ENCODE peak calls at places on chromosomes 4 and X, in six cellular contexts. U, V, I, L, M and Q are unnamed samples.

GRCh38 chrX:12789976-12790375 is 1.2 kb upstream of the PRPS2 start:
- DNase-seq in L (no peak), M (no peak), U (no peak), I (no peak), V (no peak), Q (no peak)

GRCh38 chr4:108443585-108443984 is 176.8 kb upstream of the RPL34 start:
- DNase-seq in L (no peak), U (no peak), V (no peak), I (no peak), M (peak; percentile 38), Q (no peak)

GRCh38 chrX:69182818-69183375 is 17.6 kb upstream of the PJA1 start:
- DNase-seq in I (no peak), M (no peak), U (no peak), L (no peak), V (no peak), Q (no peak)

GRCh38 chrX:69119122-69119521 is 46.1 kb downstream of the PJA1 start:
- DNase-seq in I (no peak), V (no peak), M (peak; percentile 5), U (no peak), L (peak; percentile 38), Q (no peak)

GRCh38 chr4:158938462-158939044 is 164.3 kb upstream of the RAPGEF2 start:
- DNase-seq in U (no peak), V (no peak), M (no peak), L (peak; percentile 17), I (no peak), Q (no peak)

GRCh38 chrX:110600745-110601310 is 194.8 kb downstream of the CHRDL1 start:
- DNase-seq in U (no peak), V (no peak), L (no peak), I (peak; percentile 42), M (no peak), Q (no peak)

GRCh38 chr4:102564399-102564921 is 63.3 kb downstream of the NFKB1 start:
- DNase-seq in V (no peak), U (no peak), L (no peak), I (no peak), M (no peak), Q (peak; percentile 56)

GRCh38 chr4:169098054-169098896 is 88.2 kb upstream of the CBR4 start:
- DNase-seq in L (no peak), U (no peak), I (no peak), V (no peak), M (no peak), Q (no peak)

GRCh38 chr4:88759039-88759631 is 61.5 kb upstream of the NAP1L5 start:
- DNase-seq in V (no peak), I (no peak), M (no peak), U (no peak), L (peak; percentile 64), Q (no peak)

GRCh38 chrX:15853586-15854079 is 980 bp downstream of the AP1S2 start:
- DNase-seq in I (no peak), U (no peak), M (peak; percentile 4), V (no peak), L (no peak), Q (no peak)

GRCh38 chr4:84803720-84804119 is 162.8 kb downstream of the WDFY3 start:
- DNase-seq in V (no peak), I (no peak), M (no peak), L (no peak), U (no peak), Q (no peak)

GRCh38 chr4:83387922-83388676 is 53.5 kb upstream of the HPSE start:
- DNase-seq in L (peak; percentile 40), V (no peak), U (no peak), I (no peak), M (peak; percentile 71), Q (no peak)

GRCh38 chr4:10061650-10062415 is 40.5 kb upstream of the SLC2A9 start:
- DNase-seq in U (no peak), V (no peak), M (no peak), I (no peak), L (no peak), Q (no peak)

GRCh38 chrX:39491548-39492297 is 606.0 kb downstream of the BCOR start:
- DNase-seq in V (no peak), M (no peak), L (no peak), U (peak; percentile 38), I (no peak), Q (no peak)

GRCh38 chr4:186557486-186557885 is 2.1 kb upstream of the MTNR1A start:
- DNase-seq in I (peak; percentile 69), L (no peak), U (no peak), M (no peak), V (no peak), Q (no peak)

GRCh38 chr4:152936446-152937279 is 540 bp downstream of the FHDC1 start:
- DNase-seq in U (peak; percentile 77), M (peak; percentile 13), I (no peak), L (peak; percentile 91), V (peak; percentile 24), Q (peak; percentile 17)

GRCh38 chrX:2507904-2508630 is 7.3 kb upstream of the DHRSX start:
- DNase-seq in I (no peak), M (no peak), U (no peak), V (no peak), L (no peak), Q (no peak)

GRCh38 chr4:150264595-150265141 is 186.4 kb downstream of the DCLK2 start:
- DNase-seq in I (no peak), U (no peak), M (no peak), L (no peak), V (no peak), Q (no peak)

GRCh38 chr4:177964693-177965168 is 522.5 kb upstream of the AGA start:
- DNase-seq in I (no peak), V (no peak), M (no peak), U (no peak), L (no peak), Q (no peak)

GRCh38 chr4:123777297-123777859 is 380.8 kb downstream of the SPRY1 start:
- DNase-seq in V (no peak), I (no peak), U (no peak), M (no peak), L (no peak), Q (no peak)

GRCh38 chr4:110737931-110738330 is 115.1 kb upstream of the PITX2 start:
- DNase-seq in M (no peak), V (no peak), I (no peak), L (no peak), U (no peak), Q (no peak)

GRCh38 chrX:48696301-48697181 is at the start of gene SUV39H1:
- DNase-seq in L (peak; percentile 82), U (peak; percentile 92), I (peak; percentile 86), V (peak; percentile 88), M (peak; percentile 88), Q (peak; percentile 86)

GRCh38 chrX:20263474-20263873 is 3.2 kb downstream of the RPS6KA3 start:
- DNase-seq in M (no peak), I (no peak), L (no peak), V (no peak), U (no peak), Q (no peak)

GRCh38 chr4:4590496-4590895 is 48.6 kb upstream of the STX18 start:
- DNase-seq in I (no peak), L (no peak), U (no peak), V (no peak), M (no peak), Q (peak; percentile 64)

GRCh38 chr4:22522706-22523501 is 7.0 kb upstream of the ADGRA3 start:
- DNase-seq in U (no peak), L (peak; percentile 32), I (no peak), V (no peak), M (no peak), Q (no peak)

DNA sequence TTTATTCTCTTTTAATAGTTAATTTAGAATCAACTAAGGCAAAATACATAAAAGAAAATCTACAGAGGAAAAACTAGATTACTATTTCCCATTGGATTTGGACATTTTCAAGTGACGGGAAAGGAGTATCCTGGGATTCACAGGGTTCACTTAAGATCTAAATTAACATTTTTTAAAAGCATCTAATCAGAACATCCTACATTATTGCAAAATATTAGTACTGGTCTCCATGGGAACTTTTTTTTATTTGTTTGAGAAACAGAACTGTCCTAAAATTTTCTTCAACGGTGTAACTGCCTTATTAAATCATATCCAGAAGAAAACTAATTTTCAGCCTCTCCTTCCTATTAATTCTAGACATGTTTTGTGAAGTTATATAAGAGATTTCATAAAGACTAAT is 69.7 kb downstream of the METTL14 start:
- DNase-seq in I (no peak), U (no peak), L (no peak), V (no peak), M (no peak), Q (no peak)
- H3K36me3 ChIP-seq in I (peaks cover 63% of the 10 kb centered on the region), U (no peaks in the 10 kb centered on the region), L (peaks cover 24% of the 10 kb centered on the region), V (peaks cover 86% of the 10 kb centered on the region), M (peaks cover 42% of the 10 kb centered on the region), Q (peaks cover 50% of the 10 kb centered on the region)

DNA sequence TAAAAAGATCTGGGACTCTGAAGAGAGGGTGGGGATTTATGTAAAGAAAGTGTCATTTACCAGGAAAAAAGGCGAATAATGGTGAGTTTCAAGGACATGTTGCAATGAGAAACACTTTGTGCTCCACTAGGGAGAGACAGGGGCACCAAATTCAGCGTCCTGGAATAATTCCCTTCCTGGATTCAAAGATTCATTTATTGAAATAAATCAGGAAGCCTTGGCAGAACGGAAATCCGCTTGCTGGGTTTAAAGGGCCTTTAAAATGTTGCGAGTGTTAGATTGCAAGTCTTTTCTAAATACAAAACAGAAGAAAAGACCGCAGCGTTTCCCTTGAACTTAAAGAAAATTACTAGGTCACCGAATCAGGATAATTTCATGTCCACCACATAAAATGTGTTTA is 3.8 kb upstream of the ZIC3 start:
- DNase-seq in M (no peak), V (no peak), I (no peak), U (no peak), L (no peak), Q (no peak)
- H3K4me3 ChIP-seq in M (no peak overlapping the region), V (no peak overlapping the region), I (no peak overlapping the region), U (no peak overlapping the region), L (peak overlapping the region; percentile 60), Q (no peak overlapping the region)

GRCh38 chr4:40890199-40890598 is 140.4 kb downstream of the NSUN7 start:
- DNase-seq in U (no peak), I (no peak), L (no peak), M (no peak), V (no peak), Q (no peak)

GRCh38 chr4:40888916-40889315 is 139.2 kb downstream of the NSUN7 start:
- DNase-seq in U (no peak), M (no peak), L (no peak), I (no peak), V (no peak), Q (no peak)

GRCh38 chr4:40887690-40888089 is 137.9 kb downstream of the NSUN7 start:
- DNase-seq in U (no peak), L (no peak), I (no peak), V (no peak), M (no peak), Q (no peak)

GRCh38 chr4:40886931-40887330 is 137.2 kb downstream of the NSUN7 start:
- DNase-seq in I (no peak), L (no peak), M (no peak), V (no peak), U (no peak), Q (no peak)

GRCh38 chr4:40890764-40891163 is 141.0 kb downstream of the NSUN7 start:
- DNase-seq in V (no peak), U (no peak), I (no peak), L (no peak), M (no peak), Q (no peak)
- H3K36me3 ChIP-seq in V (peaks cover 55% of the 10 kb centered on the region), U (no peaks in the 10 kb centered on the region), I (no peaks in the 10 kb centered on the region), L (no peaks in the 10 kb centered on the region), M (no peaks in the 10 kb centered on the region), Q (no peaks in the 10 kb centered on the region)

DNA sequence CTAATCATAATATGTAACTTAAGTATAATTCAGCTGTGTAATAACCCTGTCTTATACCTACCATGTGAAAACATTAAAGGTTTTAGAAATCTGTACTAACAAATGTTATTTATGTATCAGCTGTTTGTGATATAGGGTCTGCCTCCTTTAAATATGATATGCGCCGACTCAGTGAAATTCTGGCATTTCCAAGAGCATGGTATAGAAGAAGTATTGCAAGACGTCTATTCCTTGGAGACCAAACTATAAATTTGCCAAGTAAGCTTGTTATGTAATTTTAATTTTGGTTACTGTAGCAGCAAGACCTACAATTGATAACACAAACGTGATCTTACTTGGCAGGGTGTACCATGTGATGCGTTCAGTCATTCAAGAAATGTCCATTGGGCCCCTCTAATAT is 32.3 kb upstream of the ADAD1 start:
- DNase-seq in L (no peak), U (no peak), V (no peak), I (no peak), M (no peak), Q (no peak)
- H3K4me3 ChIP-seq in L (no peak overlapping the region), U (no peak overlapping the region), V (no peak overlapping the region), I (no peak overlapping the region), M (no peak overlapping the region), Q (no peak overlapping the region)